ENCODE peak calls at places on chromosomes 11 and 22, in ten cellular contexts. Z, R, F, L, N, D, I, V, G and T are unnamed samples. For H3K9me3, the result is how much of the 10 kb centered on the place peaks cover.

GRCh38 chr22:46018859-46019258 is 41.9 kb upstream of the WNT7B start:
- DNase-seq in R (no peak), D (no peak), I (no peak), G (no peak), F (no peak), Z (no peak), V (no peak), N (no peak), L (no peak), T (no peak)

GRCh38 chr22:45259754-45260394 is 19.2 kb upstream of the KIAA0930 start:
- DNase-seq in D (no peak), N (no peak), Z (no peak), V (no peak), L (no peak), I (no peak), G (no peak), R (no peak), F (no peak), T (no peak)

GRCh38 chr11:109439684-109440083 is 17.7 kb downstream of the C11orf87 start:
- DNase-seq in R (no peak), G (no peak), D (no peak), N (no peak), F (no peak), I (no peak), Z (peak), L (no peak), V (no peak), T (no peak)

GRCh38 chr11:119066481-119066880 is 1.1 kb upstream of the VPS11 start:
- DNase-seq in I (no peak), D (no peak), N (no peak), R (no peak), G (no peak), L (no peak), V (no peak), Z (no peak), F (no peak), T (no peak)

GRCh38 chr11:111541209-111542061 is 915 bp downstream of the LAYN start:
- DNase-seq in I (no peak), R (peak), N (peak), D (no peak), L (no peak), Z (peak), V (no peak), G (peak), F (peak), T (no peak)

GRCh38 chr11:122743949-122744876 is 88.7 kb downstream of the UBASH3B start:
- DNase-seq in G (no peak), F (peak), V (no peak), Z (no peak), D (peak), R (no peak), L (no peak), I (no peak), N (peak), T (peak)

GRCh38 chr11:83910135-83910534 is 624.0 kb upstream of the CCDC90B start:
- DNase-seq in D (no peak), L (no peak), Z (no peak), I (no peak), F (no peak), R (no peak), N (no peak), V (no peak), G (no peak), T (no peak)

GRCh38 chr11:69963533-69964246 is 114.4 kb upstream of the ANO1 start:
- DNase-seq in I (no peak), D (no peak), N (no peak), Z (no peak), V (no peak), R (no peak), L (no peak), G (no peak), F (no peak), T (no peak)

GRCh38 chr11:88384678-88385015 is 47.1 kb upstream of the CTSC start:
- DNase-seq in N (no peak), G (no peak), L (no peak), R (no peak), D (no peak), I (no peak), F (no peak), Z (no peak), V (no peak), T (no peak)

GRCh38 chr11:44607324-44607962 is 42.0 kb downstream of the CD82 start:
- DNase-seq in R (no peak), V (no peak), G (no peak), I (no peak), N (no peak), L (no peak), D (no peak), F (no peak), Z (no peak), T (no peak)

GRCh38 chr11:36258730-36259360 is 30.4 kb downstream of the COMMD9 start:
- DNase-seq in Z (peak), I (peak), V (peak), L (peak), F (peak), G (peak), N (peak), R (peak), D (peak), T (no peak)

GRCh38 chr22:25622011-25622410 is 57.5 kb downstream of the GRK3 start:
- DNase-seq in V (no peak), I (no peak), L (no peak), Z (no peak), R (no peak), F (no peak), G (no peak), N (no peak), D (no peak), T (no peak)

GRCh38 chr11:125165111-125165663 is 636 bp downstream of the PKNOX2 start:
- DNase-seq in G (peak), R (peak), I (no peak), L (no peak), N (peak), V (peak), Z (peak), F (peak), D (no peak), T (no peak)

GRCh38 chr11:67639438-67639859 is at the start of gene TBX10:
- DNase-seq in V (no peak), Z (no peak), F (no peak), L (no peak), I (no peak), D (no peak), N (no peak), R (no peak), G (no peak), T (no peak)

GRCh38 chr11:68402355-68403031 is 58.1 kb upstream of the PPP6R3 start:
- DNase-seq in L (no peak), V (no peak), I (no peak), N (no peak), Z (no peak), R (no peak), G (peak), F (no peak), D (no peak), T (no peak)

GRCh38 chr11:80007616-80008015 is 566.8 kb upstream of the TENM4 start:
- DNase-seq in Z (no peak), L (no peak), V (no peak), I (no peak), D (no peak), N (no peak), G (no peak), F (no peak), R (no peak), T (no peak)

DNA sequence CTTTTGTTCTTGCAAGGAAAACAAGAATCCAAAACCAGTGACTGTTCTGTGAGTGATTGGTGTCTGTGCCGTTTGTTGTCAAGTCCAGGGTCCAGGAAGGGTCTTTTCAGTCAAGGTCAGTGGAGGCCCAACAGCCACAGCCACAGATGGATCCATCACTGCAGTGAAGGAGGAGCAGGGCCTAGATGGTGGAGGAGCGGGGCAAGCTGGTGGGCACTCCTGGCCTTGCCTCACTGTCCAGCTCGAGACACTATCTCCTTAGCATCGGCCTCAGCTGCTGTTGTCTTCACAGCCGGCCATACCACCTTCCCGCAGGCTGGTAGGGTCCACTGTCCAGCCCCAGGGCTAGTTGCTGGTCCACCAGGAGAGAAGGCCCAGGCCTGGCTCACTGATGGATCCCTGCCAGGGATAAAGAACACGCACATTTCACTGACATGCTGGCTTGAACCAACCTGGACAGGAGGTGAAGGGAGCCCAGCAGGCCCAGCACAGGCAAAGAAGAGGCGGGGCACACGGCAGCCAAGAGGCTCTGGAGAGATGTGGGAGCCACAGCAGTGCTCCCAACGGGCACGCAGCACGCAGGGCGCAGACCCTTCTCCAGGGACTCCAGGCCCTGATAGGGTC is 15.2 kb downstream of the POLR3H start:
- DNase-seq in V (no peak), D (no peak), I (no peak), N (no peak), F (no peak), R (no peak), L (no peak), G (no peak), Z (no peak), T (no peak)
- H3K27ac ChIP-seq in V (no peak), D (no peak), I (no peak), N (no peak), F (peak), R (peak), L (peak), G (peak), Z (no peak), T (no peak)

DNA sequence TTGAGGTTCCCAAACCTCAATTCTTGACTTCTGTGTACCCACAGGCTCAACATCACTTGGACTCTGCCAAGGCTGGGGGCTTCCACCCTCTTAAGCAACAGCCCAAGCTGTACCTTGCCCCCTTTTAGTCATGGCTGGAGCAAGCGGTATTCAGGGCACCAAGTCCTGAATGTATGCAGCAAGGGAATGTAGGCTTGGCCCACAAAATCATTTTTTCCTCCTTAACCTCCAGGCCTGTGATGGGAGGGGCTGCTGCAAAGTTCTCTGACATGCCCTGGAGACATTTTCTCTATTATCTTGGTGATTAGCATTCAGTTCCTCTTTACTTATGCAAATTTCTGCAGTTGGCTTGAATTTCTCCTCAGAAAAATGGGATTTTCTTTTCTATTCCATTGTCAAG is 4.9 kb upstream of the OR5L1 start:
- DNase-seq in V (no peak), N (no peak), I (no peak), R (no peak), L (no peak), D (no peak), F (no peak), G (no peak), Z (no peak), T (no peak)
- H3K9me3 ChIP-seq in V (under half), N (under half), I (half or more), R (under half), L (under half), D (under half), F (under half), G (under half), Z (under half), T (under half)

GRCh38 chr11:7577226-7577882 is 63.6 kb downstream of the PPFIBP2 start:
- DNase-seq in Z (peak), R (no peak), I (no peak), V (no peak), G (peak), L (no peak), D (no peak), F (peak), N (peak), T (no peak)
- H3K27ac ChIP-seq in Z (peak), R (peak), I (peak), V (peak), G (peak), L (no peak), D (peak), F (peak), N (peak), T (no peak)

GRCh38 chr11:2660357-2660939 is 39.3 kb downstream of the KCNQ1OT1 start:
- DNase-seq in Z (no peak), G (no peak), D (no peak), L (no peak), R (no peak), I (no peak), N (no peak), V (no peak), F (no peak), T (no peak)

GRCh38 chr11:2655320-2655719 is 44.5 kb downstream of the KCNQ1OT1 start:
- DNase-seq in L (no peak), I (no peak), F (no peak), R (no peak), N (no peak), D (no peak), V (no peak), Z (no peak), G (no peak), T (no peak)

GRCh38 chr11:2655834-2656622 is 43.8 kb downstream of the KCNQ1OT1 start:
- DNase-seq in F (no peak), D (no peak), I (no peak), G (no peak), Z (no peak), V (no peak), L (no peak), R (peak), N (no peak), T (no peak)

GRCh38 chr11:2656859-2657258 is 42.9 kb downstream of the KCNQ1OT1 start:
- DNase-seq in I (no peak), V (no peak), L (no peak), F (no peak), Z (no peak), N (no peak), G (no peak), R (no peak), D (no peak), T (no peak)

DNA sequence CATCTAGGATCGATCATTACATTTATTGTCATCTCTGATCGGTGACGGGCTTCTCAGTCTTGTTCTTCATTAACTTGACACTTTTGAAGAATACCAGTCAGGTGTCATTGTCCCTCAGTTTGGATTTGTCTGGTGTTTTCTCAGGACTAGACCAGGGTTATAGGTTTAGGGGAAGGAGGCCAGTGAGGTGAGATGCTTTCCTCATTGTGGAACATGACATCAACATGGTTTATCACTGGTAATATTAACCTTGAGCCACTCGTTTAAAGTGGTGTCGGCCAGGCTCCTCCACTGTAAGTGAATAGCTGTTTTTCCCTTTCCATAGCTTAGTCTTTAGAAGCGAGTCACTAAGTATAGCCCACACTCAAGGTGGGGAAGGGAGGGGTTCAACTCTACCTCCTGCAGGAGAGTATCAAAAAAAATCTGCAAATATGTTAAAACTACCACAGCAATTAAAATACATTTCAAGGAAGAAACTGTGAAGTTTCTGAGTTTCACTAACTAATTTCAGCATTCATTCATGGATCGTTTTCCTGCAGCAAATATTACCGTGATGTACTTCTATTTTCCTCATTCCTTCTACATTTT is 42.0 kb downstream of the KCNQ1OT1 start:
- DNase-seq in D (no peak), N (no peak), L (no peak), R (no peak), I (no peak), G (no peak), F (no peak), V (no peak), Z (no peak), T (no peak)
- H3K9me3 ChIP-seq in D (under half), N (half or more), L (under half), R (under half), I (half or more), G (half or more), F (under half), V (half or more), Z (under half), T (under half)

DNA sequence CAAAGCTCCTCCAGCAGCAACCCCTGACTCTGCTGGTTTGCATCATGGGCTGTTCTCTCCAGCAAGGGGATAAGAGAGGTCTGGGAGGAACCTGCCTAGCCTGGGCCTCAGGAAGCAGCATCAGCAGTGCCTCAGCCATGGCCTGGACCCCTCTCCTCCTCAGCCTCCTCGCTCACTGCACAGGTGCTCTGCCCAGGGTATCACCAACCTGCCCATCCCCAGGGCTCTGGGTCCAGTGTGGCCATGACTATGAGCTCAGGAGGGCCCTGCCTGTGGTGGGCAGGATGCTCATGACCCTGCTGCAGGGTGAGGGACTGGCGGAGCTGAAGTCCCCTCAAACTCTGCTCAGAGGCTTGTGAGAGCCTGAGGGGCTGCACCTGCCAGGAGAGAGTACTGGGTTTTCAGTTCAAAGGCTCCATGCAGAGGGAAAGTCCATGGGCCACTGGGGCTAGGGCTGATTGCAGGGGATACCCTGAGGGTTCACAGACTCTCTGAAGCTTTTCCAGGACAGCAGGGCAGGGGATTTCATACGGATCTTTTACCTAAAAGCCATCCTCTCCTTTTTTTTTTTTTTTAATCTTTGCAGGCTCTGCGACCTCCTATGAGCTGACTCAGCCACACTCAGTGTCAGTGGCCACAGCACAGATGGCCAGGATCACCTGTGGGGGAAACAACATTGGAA is 115.8 kb upstream of the IGLL5 start:
- DNase-seq in D (no peak), I (no peak), L (no peak), Z (no peak), R (no peak), N (peak), F (no peak), G (no peak), V (no peak), T (no peak)
- H3K27ac ChIP-seq in D (no peak), I (no peak), L (no peak), Z (no peak), R (no peak), N (no peak), F (no peak), G (no peak), V (no peak), T (no peak)

GRCh38 chr22:30539368-30539767 is 7.2 kb downstream of the SEC14L6 start:
- DNase-seq in D (no peak), F (no peak), N (no peak), R (no peak), I (no peak), G (no peak), L (no peak), V (no peak), Z (no peak), T (no peak)
- H3K9me3 ChIP-seq in D (under half), F (under half), N (under half), R (under half), I (under half), G (under half), L (under half), V (under half), Z (under half), T (under half)

GRCh38 chr11:501683-502287 is 5.3 kb downstream of the RNH1 start:
- DNase-seq in R (no peak), F (no peak), Z (peak), N (no peak), V (no peak), L (no peak), I (no peak), D (no peak), G (no peak), T (no peak)
- H3K27ac ChIP-seq in R (peak), F (no peak), Z (peak), N (peak), V (no peak), L (no peak), I (no peak), D (no peak), G (no peak), T (no peak)

DNA sequence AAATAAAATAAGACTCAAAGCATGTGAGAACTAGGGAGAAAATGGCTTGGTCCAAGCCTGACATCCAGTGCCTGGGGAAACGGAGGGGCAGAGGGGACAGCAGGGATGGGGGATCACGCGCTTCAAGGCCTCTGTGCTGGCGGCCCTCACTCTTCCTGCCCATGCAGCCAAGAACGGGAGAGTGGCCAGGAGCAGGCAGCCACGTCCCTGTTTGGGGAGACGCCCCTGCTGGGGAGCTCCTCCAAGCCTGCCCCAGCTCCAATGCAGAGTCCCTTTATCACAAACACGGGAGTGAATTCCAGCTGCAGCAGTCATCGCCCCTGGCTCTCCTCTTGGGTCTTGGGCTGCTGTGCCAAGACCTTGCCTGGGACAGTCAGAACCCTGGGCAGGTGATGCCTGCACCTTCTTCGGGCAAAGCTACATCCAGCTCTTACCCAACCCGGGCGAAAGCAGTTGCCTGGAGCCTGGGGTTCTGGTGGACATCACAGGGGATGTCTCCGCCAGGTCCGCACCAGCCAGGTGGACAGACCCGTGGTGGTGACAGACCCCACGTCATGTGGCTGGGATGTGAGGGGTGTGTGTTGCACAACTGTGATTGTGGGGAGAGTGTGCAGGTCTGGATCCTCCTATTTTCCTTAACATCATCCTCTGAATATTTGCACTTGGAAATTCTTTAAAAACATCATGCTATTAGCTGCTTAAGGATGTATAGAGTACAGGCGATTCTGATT is 1391.3 kb downstream of the BRD1 start:
- DNase-seq in N (no peak), G (no peak), Z (no peak), V (no peak), R (no peak), D (no peak), L (no peak), I (no peak), F (no peak), T (no peak)
- H3K9me3 ChIP-seq in N (under half), G (under half), Z (under half), V (under half), R (under half), D (under half), L (under half), I (under half), F (under half), T (under half)

GRCh38 chr11:27696112-27696511 is 4.1 kb downstream of the BDNF start:
- DNase-seq in Z (no peak), R (no peak), N (no peak), D (no peak), I (no peak), G (no peak), V (no peak), F (no peak), L (no peak), T (no peak)
- H3K27ac ChIP-seq in Z (no peak), R (no peak), N (no peak), D (no peak), I (no peak), G (no peak), V (peak), F (no peak), L (no peak), T (no peak)

GRCh38 chr22:47659467-47660302 is 897.2 kb downstream of the TBC1D22A start:
- DNase-seq in I (no peak), L (no peak), F (no peak), G (peak), Z (no peak), V (no peak), N (no peak), R (no peak), D (no peak), T (no peak)
- H3K9me3 ChIP-seq in I (under half), L (under half), F (under half), G (under half), Z (under half), V (under half), N (under half), R (under half), D (under half), T (under half)